ENCODE peak calls at places on chromosomes 4 and X, in ten cellular contexts. H, R, V, E, Q, C, S, B, I and O are unnamed samples.

GRCh38 chr4:38030023-38030422 is 69.8 kb downstream of the PTTG2 start:
- DNase-seq in H (no peak), R (peak), V (no peak), E (no peak), Q (no peak), C (no peak), S (peak), B (no peak), I (no peak), O (peak)

GRCh38 chr4:94127707-94128328 is 79.8 kb upstream of the SMARCAD1 start:
- DNase-seq in H (no peak), R (peak), V (no peak), E (peak), Q (no peak), C (no peak), S (peak), B (no peak), I (no peak), O (peak)

GRCh38 chr4:55742655-55743191 is 76.9 kb upstream of the EXOC1L start:
- DNase-seq in H (no peak), R (peak), V (no peak), E (peak), Q (no peak), C (no peak), S (peak), B (no peak), I (peak), O (peak)

GRCh38 chr4:24956091-24956490 is 43.2 kb upstream of the CCDC149 start:
- DNase-seq in H (no peak), R (no peak), V (no peak), E (no peak), Q (no peak), C (no peak), S (no peak), B (no peak), I (no peak), O (no peak)

GRCh38 chr4:103895876-103896465 is 176.2 kb upstream of the TACR3 start:
- DNase-seq in H (no peak), R (peak), V (no peak), E (no peak), Q (no peak), C (no peak), S (peak), B (no peak), I (no peak), O (peak)

GRCh38 chrX:154027003-154027402 is 7.3 kb upstream of the IRAK1 start:
- DNase-seq in H (no peak), R (no peak), V (no peak), E (no peak), Q (peak), C (no peak), S (no peak), B (no peak), I (no peak), O (no peak)

GRCh38 chrX:23884427-23885024 is 23.2 kb downstream of the APOO start:
- DNase-seq in H (no peak), R (peak), V (no peak), E (no peak), Q (no peak), C (no peak), S (peak), B (no peak), I (peak), O (peak)

GRCh38 chr4:8379281-8379680 is 61.2 kb downstream of the ACOX3 start:
- DNase-seq in H (peak), R (no peak), V (no peak), E (no peak), Q (no peak), C (peak), S (no peak), B (no peak), I (no peak), O (no peak)

GRCh38 chrX:49230500-49231232 is 2.5 kb downstream of the CACNA1F start:
- DNase-seq in H (peak), R (no peak), V (peak), E (peak), Q (peak), C (peak), S (peak), B (peak), I (no peak), O (peak)

GRCh38 chr4:19047481-19047880 is 1025.9 kb upstream of the LCORL start:
- DNase-seq in H (no peak), R (no peak), V (no peak), E (no peak), Q (no peak), C (no peak), S (peak), B (no peak), I (no peak), O (no peak)

GRCh38 chr4:107248571-107248970 is 212.5 kb upstream of the DKK2 start:
- DNase-seq in H (no peak), R (no peak), V (no peak), E (no peak), Q (no peak), C (no peak), S (peak), B (no peak), I (peak), O (peak)

GRCh38 chr4:159778298-159778697 is 675.4 kb downstream of the RAPGEF2 start:
- DNase-seq in H (no peak), R (no peak), V (no peak), E (no peak), Q (no peak), C (no peak), S (no peak), B (no peak), I (no peak), O (no peak)

GRCh38 chr4:20696815-20697214 is 3.4 kb upstream of the PACRGL start:
- DNase-seq in H (no peak), R (no peak), V (no peak), E (no peak), Q (no peak), C (no peak), S (no peak), B (no peak), I (no peak), O (no peak)

GRCh38 chr4:148214529-148215166 is 227.6 kb downstream of the NR3C2 start:
- DNase-seq in H (no peak), R (peak), V (peak), E (no peak), Q (no peak), C (no peak), S (peak), B (peak), I (no peak), O (peak)

GRCh38 chr4:16626945-16627344 is 271.5 kb downstream of the LDB2 start:
- DNase-seq in H (no peak), R (peak), V (no peak), E (peak), Q (no peak), C (no peak), S (peak), B (no peak), I (peak), O (peak)
- H3K4me3 ChIP-seq in H (no peak), R (no peak), V (no peak), E (no peak), Q (no peak), C (no peak), S (no peak), B (no peak), I (no peak), O (no peak)

DNA sequence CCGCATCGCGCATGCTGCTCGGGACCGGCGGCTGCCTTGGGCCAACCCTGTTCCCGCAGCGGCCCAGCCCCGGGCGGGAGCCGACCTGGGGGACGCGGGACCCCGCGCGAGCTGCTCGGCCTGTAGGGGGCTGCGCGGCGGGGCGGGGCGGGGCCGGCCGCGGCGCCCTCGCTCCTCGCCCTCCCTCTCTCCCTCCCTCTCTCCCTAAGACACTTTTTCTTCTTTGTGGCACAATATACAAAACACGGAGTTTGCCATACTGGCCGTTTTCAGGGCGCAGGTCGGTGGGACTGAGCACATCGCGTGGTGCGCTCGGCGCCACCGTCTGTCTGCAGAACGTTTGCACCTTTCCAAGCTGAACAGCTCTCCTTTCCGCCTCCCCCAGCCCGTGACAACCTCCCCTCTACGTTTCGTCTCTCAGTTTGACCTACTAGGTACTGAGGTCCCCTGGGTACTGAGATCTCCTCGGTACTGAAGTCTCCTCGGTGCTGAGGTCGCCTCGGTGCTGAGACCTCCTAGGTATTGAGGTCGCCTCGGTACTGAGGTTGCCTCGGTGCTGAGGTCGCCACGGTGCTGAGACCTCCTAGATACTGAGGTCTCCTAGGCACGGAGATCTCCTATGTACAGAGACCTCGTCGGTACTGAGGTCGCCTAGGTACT is 261.1 kb upstream of the PLCXD1 start:
- DNase-seq in H (no peak), R (peak), V (no peak), E (peak), Q (peak), C (no peak), S (no peak), B (no peak), I (no peak), O (peak)
- TF ChIP-seq CTCF in H (no peak), R (no peak), V (no peak), E (no peak), Q (no peak), C (no peak), S (no peak), B (no peak), I (no peak), O (no peak)

DNA sequence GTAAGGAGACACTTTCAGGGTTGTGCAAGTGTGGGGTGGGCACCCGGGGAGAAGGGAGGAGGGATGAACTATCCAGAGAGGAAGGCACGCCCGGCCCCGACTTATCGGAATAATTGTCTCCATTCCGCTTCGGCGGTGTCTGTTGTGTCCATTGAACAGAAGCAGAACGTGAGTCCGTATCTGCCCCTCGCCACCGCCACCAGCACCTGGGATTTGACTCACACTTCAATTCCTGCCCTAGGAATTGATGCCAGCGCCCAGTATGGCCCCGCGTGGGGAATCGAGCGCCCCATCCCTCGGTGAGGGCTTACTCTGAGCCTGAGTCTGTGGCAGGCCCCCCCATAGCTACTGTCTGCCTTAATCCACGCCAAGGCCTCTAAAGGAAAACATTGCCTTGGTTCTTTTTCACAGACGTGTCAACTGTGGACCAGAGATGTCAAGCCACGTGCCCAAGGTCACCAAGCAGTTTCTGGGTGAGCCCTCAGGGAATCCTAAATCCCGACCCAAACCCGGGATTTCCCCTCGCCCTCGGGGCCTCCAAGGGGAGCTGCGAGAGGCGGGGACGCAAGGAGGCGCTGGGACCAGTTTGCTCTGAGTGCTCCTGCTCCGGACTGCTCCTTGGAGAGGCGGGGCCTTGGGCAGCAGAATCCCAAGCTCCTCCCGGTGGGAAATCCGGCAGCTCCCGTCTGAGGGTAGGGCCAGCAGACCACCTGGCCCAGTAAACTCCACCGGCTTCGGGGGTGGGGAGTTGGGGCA is 12.9 kb downstream of the MSX1 start:
- DNase-seq in H (no peak), R (no peak), V (no peak), E (peak), Q (no peak), C (no peak), S (no peak), B (no peak), I (no peak), O (no peak)
- H3K4me3 ChIP-seq in H (no peak), R (no peak), V (no peak), E (no peak), Q (no peak), C (no peak), S (no peak), B (no peak), I (no peak), O (no peak)

GRCh38 chr4:73864365-73864764 is 4.8 kb upstream of the CXCL1 start:
- DNase-seq in H (no peak), R (no peak), V (no peak), E (peak), Q (no peak), C (no peak), S (no peak), B (no peak), I (no peak), O (peak)
- TF ChIP-seq CTCF in H (peak), R (peak), V (no peak), E (peak), Q (no peak), C (peak), S (peak), B (no peak), I (peak), O (peak)

GRCh38 chr4:41506071-41506470 is 31.9 kb upstream of the LIMCH1 start:
- DNase-seq in H (no peak), R (peak), V (no peak), E (no peak), Q (no peak), C (no peak), S (no peak), B (no peak), I (peak), O (peak)
- H3K4me3 ChIP-seq in H (no peak), R (no peak), V (no peak), E (no peak), Q (no peak), C (no peak), S (no peak), B (no peak), I (no peak), O (no peak)

GRCh38 chr4:138226351-138226750 is 15.8 kb downstream of the SLC7A11 start:
- DNase-seq in H (no peak), R (no peak), V (no peak), E (no peak), Q (no peak), C (no peak), S (no peak), B (no peak), I (no peak), O (no peak)
- TF ChIP-seq CTCF in H (no peak), R (no peak), V (no peak), E (no peak), Q (no peak), C (no peak), S (no peak), B (no peak), I (no peak), O (no peak)

GRCh38 chrX:123860506-123860840 is 620 bp downstream of the XIAP start:
- DNase-seq in H (no peak), R (peak), V (no peak), E (no peak), Q (no peak), C (no peak), S (no peak), B (no peak), I (no peak), O (no peak)

GRCh38 chrX:123859409-123859827 is 435 bp upstream of the XIAP start:
- DNase-seq in H (no peak), R (no peak), V (no peak), E (no peak), Q (no peak), C (no peak), S (no peak), B (no peak), I (no peak), O (peak)

GRCh38 chrX:123859828-123860505 is at the start of gene XIAP:
- DNase-seq in H (peak), R (peak), V (peak), E (peak), Q (peak), C (peak), S (peak), B (peak), I (peak), O (peak)

DNA sequence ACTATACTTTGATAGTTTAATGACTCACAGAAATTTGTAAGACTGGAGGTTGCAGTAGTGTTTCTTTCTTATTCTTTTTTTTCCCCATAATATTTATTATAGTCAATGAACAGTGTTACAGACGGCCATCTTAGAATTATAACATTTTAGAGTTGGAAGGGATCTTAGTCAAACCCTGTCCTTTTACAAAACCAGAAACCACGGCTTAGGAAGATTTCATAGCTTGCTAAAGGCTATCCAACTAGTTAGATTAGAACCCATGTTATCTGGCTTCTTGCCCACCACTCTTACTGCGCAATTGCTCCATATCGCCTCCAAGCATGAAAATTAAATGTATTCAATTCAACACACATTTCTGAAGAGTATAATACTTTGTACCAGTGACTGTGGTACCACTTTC is 1.1 kb downstream of the XIAP start:
- DNase-seq in H (no peak), R (no peak), V (no peak), E (peak), Q (no peak), C (no peak), S (peak), B (no peak), I (peak), O (peak)
- H3K4me3 ChIP-seq in H (peak), R (peak), V (peak), E (peak), Q (peak), C (peak), S (peak), B (peak), I (peak), O (peak)